ENCODE peak calls at places on chromosome 18, in eight cellular contexts. One of them, this sample, is unnamed. For H3K27me3, the result is how much of the 10 kb centered on the place peaks cover.

GRCh38 chr18:8798996-8799395 is 93.6 kb downstream of the MTCL1 start:
- DNase-seq in brain microvascular endothelial cell: no peak
- DNase-seq in CD8-positive, alpha-beta T cell: no peak
- DNase-seq in kidney epithelial cell: no peak
- DNase-seq in cardiac muscle cell: no peak
- DNase-seq in endodermal cell: no peak
- DNase-seq in heart left ventricle: peak
- DNase-seq in IMR-90: no peak
- DNase-seq in this sample: no peak

GRCh38 chr18:74654637-74655036 is 57.0 kb downstream of the ZNF407 start:
- DNase-seq in cardiac muscle cell: no peak
- DNase-seq in kidney epithelial cell: no peak
- DNase-seq in brain microvascular endothelial cell: no peak
- DNase-seq in endodermal cell: no peak
- DNase-seq in CD8-positive, alpha-beta T cell: no peak
- DNase-seq in heart left ventricle: no peak
- DNase-seq in IMR-90: peak
- DNase-seq in this sample: no peak

GRCh38 chr18:4653418-4653817 is 198.3 kb upstream of the DLGAP1 start:
- DNase-seq in endodermal cell: no peak
- DNase-seq in brain microvascular endothelial cell: no peak
- DNase-seq in kidney epithelial cell: no peak
- DNase-seq in IMR-90: no peak
- DNase-seq in CD8-positive, alpha-beta T cell: no peak
- DNase-seq in cardiac muscle cell: no peak
- DNase-seq in heart left ventricle: no peak
- DNase-seq in this sample: no peak

GRCh38 chr18:60812921-60813320 is 440.3 kb upstream of the MC4R start:
- DNase-seq in IMR-90: no peak
- DNase-seq in brain microvascular endothelial cell: no peak
- DNase-seq in cardiac muscle cell: no peak
- DNase-seq in endodermal cell: no peak
- DNase-seq in kidney epithelial cell: no peak
- DNase-seq in heart left ventricle: no peak
- DNase-seq in CD8-positive, alpha-beta T cell: no peak
- DNase-seq in this sample: no peak

GRCh38 chr18:67669993-67670671 is 153.6 kb upstream of the DSEL start:
- DNase-seq in heart left ventricle: no peak
- DNase-seq in IMR-90: peak
- DNase-seq in CD8-positive, alpha-beta T cell: no peak
- DNase-seq in cardiac muscle cell: no peak
- DNase-seq in brain microvascular endothelial cell: peak
- DNase-seq in kidney epithelial cell: no peak
- DNase-seq in endodermal cell: no peak
- DNase-seq in this sample: no peak

GRCh38 chr18:77990131-77990530 is 740.5 kb downstream of the GALR1 start:
- DNase-seq in CD8-positive, alpha-beta T cell: no peak
- DNase-seq in kidney epithelial cell: no peak
- DNase-seq in endodermal cell: no peak
- DNase-seq in cardiac muscle cell: no peak
- DNase-seq in heart left ventricle: no peak
- DNase-seq in IMR-90: no peak
- DNase-seq in brain microvascular endothelial cell: no peak
- DNase-seq in this sample: no peak

GRCh38 chr18:58578321-58578720 is 50.6 kb downstream of the ALPK2 start:
- DNase-seq in CD8-positive, alpha-beta T cell: no peak
- DNase-seq in cardiac muscle cell: peak
- DNase-seq in endodermal cell: no peak
- DNase-seq in brain microvascular endothelial cell: peak
- DNase-seq in heart left ventricle: no peak
- DNase-seq in kidney epithelial cell: no peak
- DNase-seq in IMR-90: peak
- DNase-seq in this sample: no peak

GRCh38 chr18:42883177-42883576 is 232.3 kb downstream of the RIT2 start:
- DNase-seq in IMR-90: no peak
- DNase-seq in CD8-positive, alpha-beta T cell: no peak
- DNase-seq in endodermal cell: no peak
- DNase-seq in heart left ventricle: no peak
- DNase-seq in cardiac muscle cell: no peak
- DNase-seq in brain microvascular endothelial cell: no peak
- DNase-seq in kidney epithelial cell: no peak
- DNase-seq in this sample: no peak

DNA sequence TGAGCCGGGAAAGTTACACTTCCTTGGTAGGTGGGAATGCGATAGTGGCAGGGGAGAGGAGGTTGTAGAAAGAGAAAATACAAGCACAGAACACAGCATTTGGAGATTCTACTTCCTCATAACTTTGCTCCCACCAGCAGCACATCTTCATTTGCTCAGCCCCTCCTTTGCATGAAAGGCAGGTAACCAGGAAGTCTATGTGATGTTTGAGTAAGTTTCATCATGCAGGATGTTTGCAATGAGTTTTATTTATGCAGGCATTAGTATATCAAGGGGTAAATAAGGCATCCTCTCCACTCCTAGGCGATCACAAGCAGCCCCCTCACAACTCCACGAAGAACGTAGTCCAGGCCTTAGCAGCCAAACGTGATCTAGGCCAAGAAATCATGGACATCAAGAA is 5.0 kb downstream of the RNF152 start:
- DNase-seq in cardiac muscle cell: no peak
- DNase-seq in heart left ventricle: no peak
- DNase-seq in CD8-positive, alpha-beta T cell: no peak
- DNase-seq in kidney epithelial cell: no peak
- DNase-seq in endodermal cell: no peak
- DNase-seq in brain microvascular endothelial cell: no peak
- DNase-seq in IMR-90: no peak
- DNase-seq in this sample: no peak
- TF ChIP-seq CTCF in cardiac muscle cell: no peak
- TF ChIP-seq CTCF in heart left ventricle: no peak
- TF ChIP-seq CTCF in CD8-positive, alpha-beta T cell: no peak
- TF ChIP-seq CTCF in kidney epithelial cell: no peak
- TF ChIP-seq CTCF in endodermal cell: no peak
- TF ChIP-seq CTCF in brain microvascular endothelial cell: no peak
- TF ChIP-seq CTCF in IMR-90: no peak
- TF ChIP-seq CTCF in this sample: no peak

GRCh38 chr18:22174341-22175148 is 5.2 kb downstream of the GATA6 start:
- DNase-seq in cardiac muscle cell: peak
- DNase-seq in heart left ventricle: no peak
- DNase-seq in brain microvascular endothelial cell: no peak
- DNase-seq in kidney epithelial cell: no peak
- DNase-seq in IMR-90: no peak
- DNase-seq in CD8-positive, alpha-beta T cell: no peak
- DNase-seq in endodermal cell: peak
- DNase-seq in this sample: peak

GRCh38 chr18:22177496-22177866 is 8.1 kb downstream of the GATA6 start:
- DNase-seq in CD8-positive, alpha-beta T cell: no peak
- DNase-seq in kidney epithelial cell: no peak
- DNase-seq in brain microvascular endothelial cell: no peak
- DNase-seq in cardiac muscle cell: no peak
- DNase-seq in IMR-90: no peak
- DNase-seq in endodermal cell: peak
- DNase-seq in heart left ventricle: no peak
- DNase-seq in this sample: no peak

GRCh38 chr18:22176282-22176621 is 6.9 kb downstream of the GATA6 start:
- DNase-seq in heart left ventricle: no peak
- DNase-seq in IMR-90: no peak
- DNase-seq in kidney epithelial cell: no peak
- DNase-seq in CD8-positive, alpha-beta T cell: no peak
- DNase-seq in cardiac muscle cell: no peak
- DNase-seq in brain microvascular endothelial cell: no peak
- DNase-seq in endodermal cell: no peak
- DNase-seq in this sample: no peak

GRCh38 chr18:22175326-22175725 is 5.9 kb downstream of the GATA6 start:
- DNase-seq in CD8-positive, alpha-beta T cell: no peak
- DNase-seq in kidney epithelial cell: no peak
- DNase-seq in brain microvascular endothelial cell: no peak
- DNase-seq in endodermal cell: no peak
- DNase-seq in heart left ventricle: no peak
- DNase-seq in IMR-90: no peak
- DNase-seq in cardiac muscle cell: no peak
- DNase-seq in this sample: no peak

DNA sequence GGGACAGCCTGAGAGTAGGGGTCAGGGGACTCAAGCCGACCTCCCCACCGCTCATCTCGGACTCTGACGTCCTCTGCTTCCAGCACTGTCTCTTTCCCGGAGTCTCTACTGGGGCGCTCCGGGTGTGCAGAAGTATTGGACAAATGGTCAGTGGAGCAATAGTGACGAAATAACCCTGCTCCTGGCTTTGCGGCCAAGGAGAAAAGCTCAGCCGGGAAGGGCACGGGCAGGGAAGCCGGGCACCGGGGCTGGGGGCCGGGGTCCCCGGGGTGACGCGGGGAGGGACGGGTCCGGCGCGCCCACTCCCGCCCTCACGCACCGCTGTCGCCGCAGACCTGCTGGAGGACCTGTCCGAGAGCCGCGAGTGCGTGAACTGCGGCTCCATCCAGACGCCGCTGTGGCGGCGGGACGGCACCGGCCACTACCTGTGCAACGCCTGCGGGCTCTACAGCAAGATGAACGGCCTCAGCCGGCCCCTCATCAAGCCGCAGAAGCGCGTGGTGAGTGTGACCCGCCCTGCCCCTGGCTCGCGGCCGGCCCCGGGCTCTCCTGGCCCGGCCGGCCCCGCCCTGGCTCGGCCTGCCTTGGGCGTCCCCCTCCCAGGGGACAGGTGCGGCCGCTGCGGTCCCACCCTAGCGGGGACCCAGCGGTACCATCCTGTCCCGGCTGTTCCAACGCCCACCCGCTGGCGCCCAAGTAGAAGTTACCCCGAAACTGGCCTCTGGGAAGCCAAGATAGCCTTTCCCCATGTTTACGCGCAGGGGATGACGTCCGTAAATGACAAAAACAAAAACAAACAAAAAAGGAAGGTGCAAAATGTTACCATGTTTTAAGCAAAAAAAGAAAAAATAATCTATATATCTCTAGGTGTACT is 7.5 kb downstream of the GATA6 start:
- DNase-seq in CD8-positive, alpha-beta T cell: no peak
- DNase-seq in cardiac muscle cell: peak
- DNase-seq in heart left ventricle: no peak
- DNase-seq in kidney epithelial cell: no peak
- DNase-seq in endodermal cell: peak
- DNase-seq in brain microvascular endothelial cell: no peak
- DNase-seq in IMR-90: no peak
- DNase-seq in this sample: no peak
- H3K27me3 ChIP-seq in CD8-positive, alpha-beta T cell: under half
- H3K27me3 ChIP-seq in cardiac muscle cell: under half
- H3K27me3 ChIP-seq in heart left ventricle: under half
- H3K27me3 ChIP-seq in kidney epithelial cell: under half
- H3K27me3 ChIP-seq in endodermal cell: under half
- H3K27me3 ChIP-seq in brain microvascular endothelial cell: under half
- H3K27me3 ChIP-seq in IMR-90: under half
- H3K27me3 ChIP-seq in this sample: under half

GRCh38 chr18:37965572-37965970 is 400.0 kb upstream of the CELF4 start:
- DNase-seq in brain microvascular endothelial cell: no peak
- DNase-seq in heart left ventricle: no peak
- DNase-seq in CD8-positive, alpha-beta T cell: no peak
- DNase-seq in cardiac muscle cell: no peak
- DNase-seq in IMR-90: no peak
- DNase-seq in kidney epithelial cell: no peak
- DNase-seq in endodermal cell: no peak
- DNase-seq in this sample: no peak

GRCh38 chr18:37963837-37964236 is 398.2 kb upstream of the CELF4 start:
- DNase-seq in heart left ventricle: no peak
- DNase-seq in endodermal cell: no peak
- DNase-seq in kidney epithelial cell: no peak
- DNase-seq in IMR-90: no peak
- DNase-seq in brain microvascular endothelial cell: no peak
- DNase-seq in CD8-positive, alpha-beta T cell: no peak
- DNase-seq in cardiac muscle cell: no peak
- DNase-seq in this sample: no peak

GRCh38 chr18:37962316-37962966 is 396.8 kb upstream of the CELF4 start:
- DNase-seq in IMR-90: no peak
- DNase-seq in heart left ventricle: no peak
- DNase-seq in CD8-positive, alpha-beta T cell: no peak
- DNase-seq in brain microvascular endothelial cell: no peak
- DNase-seq in cardiac muscle cell: no peak
- DNase-seq in endodermal cell: no peak
- DNase-seq in kidney epithelial cell: no peak
- DNase-seq in this sample: no peak

GRCh38 chr18:37967261-37967660 is 401.7 kb upstream of the CELF4 start:
- DNase-seq in IMR-90: no peak
- DNase-seq in brain microvascular endothelial cell: no peak
- DNase-seq in CD8-positive, alpha-beta T cell: no peak
- DNase-seq in kidney epithelial cell: no peak
- DNase-seq in endodermal cell: no peak
- DNase-seq in heart left ventricle: no peak
- DNase-seq in cardiac muscle cell: no peak
- DNase-seq in this sample: no peak

DNA sequence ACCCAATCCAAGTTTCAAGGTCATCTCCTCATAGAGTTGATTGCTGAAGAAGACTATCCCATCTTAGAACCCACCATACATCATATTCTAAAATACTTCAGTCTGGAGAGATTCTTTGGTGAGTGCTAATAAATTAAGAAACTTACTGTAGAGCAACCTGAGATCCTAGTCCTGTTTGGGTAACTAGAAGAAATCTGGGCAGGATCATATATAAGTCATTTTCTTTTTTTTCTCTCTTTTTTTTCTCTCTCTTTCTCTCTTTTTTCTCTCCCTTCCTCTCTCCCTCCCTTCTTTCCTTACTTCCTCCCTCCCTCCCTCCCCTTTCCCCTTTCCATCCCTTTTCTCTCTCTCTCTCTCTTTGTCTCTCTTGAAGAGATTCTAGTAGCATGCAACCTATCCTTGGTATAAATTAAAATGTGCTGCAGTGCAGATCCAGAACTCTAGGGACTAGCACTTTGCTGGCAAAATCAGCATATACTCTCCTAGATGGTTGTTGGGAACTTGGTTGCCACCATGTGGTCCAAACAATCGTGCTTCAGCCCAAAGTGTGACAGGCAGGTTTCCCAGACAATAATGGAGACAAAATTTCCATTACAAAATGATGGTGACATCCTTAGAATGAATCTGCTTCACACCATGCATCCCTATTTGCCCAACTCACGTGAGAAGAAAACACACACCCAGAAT is 399.4 kb upstream of the CELF4 start:
- DNase-seq in kidney epithelial cell: no peak
- DNase-seq in CD8-positive, alpha-beta T cell: no peak
- DNase-seq in endodermal cell: no peak
- DNase-seq in cardiac muscle cell: no peak
- DNase-seq in IMR-90: no peak
- DNase-seq in brain microvascular endothelial cell: no peak
- DNase-seq in heart left ventricle: no peak
- DNase-seq in this sample: no peak
- TF ChIP-seq CTCF in kidney epithelial cell: no peak
- TF ChIP-seq CTCF in CD8-positive, alpha-beta T cell: no peak
- TF ChIP-seq CTCF in endodermal cell: peak
- TF ChIP-seq CTCF in cardiac muscle cell: no peak
- TF ChIP-seq CTCF in IMR-90: no peak
- TF ChIP-seq CTCF in brain microvascular endothelial cell: no peak
- TF ChIP-seq CTCF in heart left ventricle: no peak
- TF ChIP-seq CTCF in this sample: no peak

DNA sequence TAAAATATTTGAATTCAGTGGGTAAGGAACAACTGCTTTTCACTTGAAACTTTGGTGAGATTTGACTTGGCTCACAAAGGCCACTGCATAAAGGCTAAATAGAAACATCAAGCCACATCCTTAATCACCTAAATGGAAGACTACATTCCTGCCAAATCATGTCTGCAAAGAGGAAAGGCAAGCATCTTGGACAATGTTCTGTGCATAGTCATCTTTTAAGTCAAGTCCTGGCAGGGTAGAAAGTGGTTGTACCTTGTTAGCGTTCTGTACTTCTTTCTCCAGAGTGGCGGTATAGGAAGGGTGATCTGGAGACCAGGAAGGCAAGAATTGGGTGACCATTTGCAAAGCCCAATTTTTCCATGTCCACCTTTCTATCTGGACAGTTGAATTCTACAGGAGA is 121.4 kb upstream of the SLC14A2 start:
- DNase-seq in brain microvascular endothelial cell: no peak
- DNase-seq in endodermal cell: no peak
- DNase-seq in heart left ventricle: no peak
- DNase-seq in kidney epithelial cell: no peak
- DNase-seq in CD8-positive, alpha-beta T cell: no peak
- DNase-seq in IMR-90: no peak
- DNase-seq in cardiac muscle cell: no peak
- DNase-seq in this sample: no peak
- H3K27me3 ChIP-seq in brain microvascular endothelial cell: under half
- H3K27me3 ChIP-seq in endodermal cell: under half
- H3K27me3 ChIP-seq in heart left ventricle: under half
- H3K27me3 ChIP-seq in kidney epithelial cell: under half
- H3K27me3 ChIP-seq in CD8-positive, alpha-beta T cell: under half
- H3K27me3 ChIP-seq in IMR-90: under half
- H3K27me3 ChIP-seq in cardiac muscle cell: under half
- H3K27me3 ChIP-seq in this sample: under half